ENCODE peak calls at places on chromosomes 1 and 21, in five cellular contexts. G, N, K, P and Q are unnamed samples.

GRCh38 chr1:78408830-78409229 is 81.9 kb upstream of the PTGFR start:
- DNase-seq in G (no peak), N (peak; percentile 19), K (no peak), P (no peak), Q (no peak)

GRCh38 chr21:25615880-25616279 is 8.6 kb upstream of the MRPL39 start:
- DNase-seq in G (no peak), N (no peak), K (no peak), P (no peak), Q (no peak)

GRCh38 chr1:29259802-29260441 is 23.6 kb downstream of the PTPRU start:
- DNase-seq in G (peak; percentile 69), N (peak; percentile 33), K (peak; percentile 46), P (no peak), Q (peak; percentile 83)

GRCh38 chr1:40362699-40363098 is 10.8 kb upstream of the SMAP2 start:
- DNase-seq in G (no peak), N (no peak), K (no peak), P (no peak), Q (no peak)

GRCh38 chr1:34050711-34051485 is 114.1 kb downstream of the CSMD2 start:
- DNase-seq in G (no peak), N (no peak), K (no peak), P (no peak), Q (no peak)

GRCh38 chr1:15329481-15329815 is 80.2 kb upstream of the EFHD2 start:
- DNase-seq in G (no peak), N (no peak), K (no peak), P (no peak), Q (no peak)

GRCh38 chr1:17347769-17348592 is 24.0 kb upstream of the PADI6 start:
- DNase-seq in G (no peak), N (no peak), K (no peak), P (peak; percentile 46), Q (no peak)

GRCh38 chr1:228986093-228986904 is 251.0 kb downstream of the RHOU start:
- DNase-seq in G (peak; percentile 89), N (no peak), K (peak; percentile 56), P (no peak), Q (no peak)

GRCh38 chr1:117541003-117541402 is 64.8 kb upstream of the TENT5C start:
- DNase-seq in G (no peak), N (no peak), K (peak; percentile 34), P (no peak), Q (no peak)

GRCh38 chr1:53734650-53735211 is 4.2 kb downstream of the GLIS1 start:
- DNase-seq in G (no peak), N (no peak), K (no peak), P (peak; percentile 91), Q (no peak)

GRCh38 chr1:2214541-2215241 is 13.4 kb upstream of the SKI start:
- DNase-seq in G (peak; percentile 80), N (no peak), K (peak; percentile 70), P (no peak), Q (no peak)

GRCh38 chr1:215539803-215540575 is 27.1 kb upstream of the KCTD3 start:
- DNase-seq in G (no peak), N (no peak), K (no peak), P (peak; percentile 32), Q (no peak)

GRCh38 chr1:168452329-168452728 is 91.5 kb downstream of the XCL2 start:
- DNase-seq in G (no peak), N (no peak), K (no peak), P (no peak), Q (no peak)

GRCh38 chr1:234911787-234912186 is 216.8 kb downstream of the TOMM20 start:
- DNase-seq in G (no peak), N (no peak), K (no peak), P (no peak), Q (no peak)

GRCh38 chr1:171984850-171985485 is 143.7 kb downstream of the DNM3 start:
- DNase-seq in G (no peak), N (no peak), K (no peak), P (no peak), Q (peak; percentile 38)

GRCh38 chr1:210053126-210053525 is 115.1 kb downstream of the SYT14 start:
- DNase-seq in G (no peak), N (no peak), K (no peak), P (no peak), Q (no peak)

GRCh38 chr21:45972716-45973474 is 8.7 kb upstream of the COL6A1 start:
- DNase-seq in G (peak; percentile 82), N (peak; percentile 63), K (peak; percentile 96), P (peak; percentile 96), Q (peak; percentile 41)

GRCh38 chr1:115706774-115707425 is 61.6 kb downstream of the CASQ2 start:
- DNase-seq in G (no peak), N (no peak), K (no peak), P (no peak), Q (peak; percentile 48)

GRCh38 chr1:236066054-236066453 is 1.2 kb upstream of the NID1 start:
- DNase-seq in G (no peak), N (no peak), K (no peak), P (no peak), Q (no peak)

GRCh38 chr21:38386967-38387366 is 111.3 kb downstream of the ERG start:
- DNase-seq in G (no peak), N (no peak), K (no peak), P (no peak), Q (no peak)

GRCh38 chr1:197312163-197312562 is 44.1 kb downstream of the CRB1 start:
- DNase-seq in G (no peak), N (no peak), K (no peak), P (no peak), Q (no peak)

GRCh38 chr1:5164155-5164554 is 509.7 kb downstream of the AJAP1 start:
- DNase-seq in G (no peak), N (no peak), K (no peak), P (no peak), Q (no peak)

GRCh38 chr21:31898898-31899630 is 26.2 kb downstream of the HUNK start:
- DNase-seq in G (no peak), N (no peak), K (no peak), P (no peak), Q (no peak)

GRCh38 chr1:31243451-31244286 is 4.0 kb upstream of the NKAIN1 start:
- DNase-seq in G (no peak), N (no peak), K (no peak), P (no peak), Q (no peak)

GRCh38 chr1:159821171-159821867 is 5.4 kb upstream of the SLAMF8 start:
- DNase-seq in G (no peak), N (no peak), K (no peak), P (no peak), Q (no peak)

GRCh38 chr1:170910273-170910672 is 25.1 kb upstream of the MROH9 start:
- DNase-seq in G (no peak), N (no peak), K (no peak), P (peak; percentile 30), Q (no peak)

DNA sequence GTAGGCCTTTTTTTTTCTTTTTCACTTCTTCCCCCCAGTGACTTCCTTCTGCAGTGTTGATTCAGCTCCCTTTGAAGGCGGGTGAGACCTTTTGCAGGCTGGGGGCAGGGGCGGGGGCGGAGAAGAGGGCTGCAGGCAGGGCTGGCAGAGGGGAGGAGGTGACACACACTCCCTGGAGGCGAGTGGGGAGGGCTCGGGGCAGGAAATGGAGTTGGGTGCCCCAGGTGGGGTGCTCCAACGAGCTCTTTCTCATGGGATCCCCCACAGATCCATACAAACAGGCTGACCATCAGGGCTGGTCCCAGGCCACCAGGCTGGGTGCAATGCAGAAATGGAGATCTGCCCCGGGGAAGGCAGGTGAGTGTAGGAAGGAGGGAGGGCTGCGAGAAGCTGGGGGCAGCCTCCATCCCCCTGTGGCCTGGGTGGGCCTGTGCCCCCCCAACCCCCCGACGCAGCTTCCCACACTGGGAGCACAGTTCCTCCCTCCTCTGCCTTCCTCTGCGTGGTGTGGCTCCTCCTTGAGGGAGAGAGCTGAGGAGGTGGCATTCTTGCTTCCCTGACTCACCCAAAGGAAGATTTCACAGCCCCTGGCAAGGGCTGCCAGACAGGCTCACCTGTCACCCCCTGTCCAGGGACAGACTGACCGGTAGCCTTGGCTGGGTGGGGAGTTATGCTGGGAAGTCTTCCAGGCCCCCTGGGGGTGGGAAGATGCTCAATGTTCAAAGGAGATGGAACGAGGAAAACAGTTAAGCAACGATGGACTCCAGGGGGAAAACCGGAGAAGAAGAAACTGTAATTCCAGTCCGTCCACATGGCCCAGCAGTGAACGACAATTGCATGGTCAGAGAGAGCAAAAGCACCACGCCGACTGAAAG is 7.1 kb upstream of the ITGB2 start:
- DNase-seq in G (peak; percentile 64), N (no peak), K (no peak), P (no peak), Q (peak; percentile 84)
- TF ChIP-seq CTCF in G (no peak), N (no peak), K (no peak), P (no peak), Q (no peak)

GRCh38 chr1:27603320-27603961 is 503 bp downstream of the AHDC1 start:
- DNase-seq in G (peak; percentile 84), N (no peak), K (peak; percentile 62), P (no peak), Q (peak; percentile 78)

GRCh38 chr1:27602510-27603319 is 1.2 kb downstream of the AHDC1 start:
- DNase-seq in G (peak; percentile 84), N (peak; percentile 63), K (peak; percentile 71), P (no peak), Q (peak; percentile 67)

GRCh38 chr1:27604579-27605299 is 795 bp upstream of the AHDC1 start:
- DNase-seq in G (no peak), N (no peak), K (no peak), P (no peak), Q (no peak)

GRCh38 chr1:27605300-27605766 is 1.4 kb upstream of the AHDC1 start:
- DNase-seq in G (no peak), N (no peak), K (no peak), P (no peak), Q (no peak)

DNA sequence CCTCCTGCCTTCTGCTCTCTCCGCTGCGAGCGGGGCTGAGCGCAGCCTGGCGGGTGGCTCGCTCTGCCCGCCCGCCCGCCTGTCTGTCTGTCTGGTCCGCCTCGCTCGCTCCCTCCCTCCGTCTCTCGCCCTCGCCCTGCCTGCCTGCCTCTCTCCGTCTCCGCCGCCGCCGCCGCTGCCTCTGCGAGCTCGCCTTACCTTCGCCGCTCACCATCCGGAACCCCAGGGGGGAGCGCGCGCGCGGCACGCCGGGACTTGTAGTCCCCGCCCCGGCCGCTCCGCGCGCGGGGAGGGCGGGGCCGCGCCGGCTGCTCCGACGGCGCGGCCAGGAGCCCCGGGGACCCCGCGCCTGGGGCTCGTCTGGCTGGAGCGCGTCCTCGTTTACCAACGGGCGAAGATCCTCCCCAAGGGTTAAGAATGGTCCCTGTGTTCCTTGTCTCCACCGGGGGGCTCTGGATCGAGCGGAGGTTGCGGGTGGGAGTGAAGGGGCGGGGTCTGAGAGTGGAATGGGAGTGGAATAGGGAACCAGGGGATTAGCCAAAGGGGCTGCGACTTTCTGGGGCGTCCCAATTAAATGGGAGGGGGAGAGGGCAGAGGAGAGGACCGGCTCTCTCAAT is at the start of gene AHDC1:
- DNase-seq in G (peak; percentile 96), N (peak; percentile 91), K (peak; percentile 91), P (no peak), Q (peak; percentile 96)
- TF ChIP-seq CTCF in G (peak; percentile 60), N (peak; percentile 28), K (peak; percentile 48), P (no peak), Q (no peak)

GRCh38 chr1:201379733-201380242 is 2.3 kb upstream of the TNNT2 start:
- DNase-seq in G (no peak), N (no peak), K (no peak), P (no peak), Q (no peak)
- TF ChIP-seq CTCF in G (no peak), N (no peak), K (no peak), P (no peak), Q (no peak)

DNA sequence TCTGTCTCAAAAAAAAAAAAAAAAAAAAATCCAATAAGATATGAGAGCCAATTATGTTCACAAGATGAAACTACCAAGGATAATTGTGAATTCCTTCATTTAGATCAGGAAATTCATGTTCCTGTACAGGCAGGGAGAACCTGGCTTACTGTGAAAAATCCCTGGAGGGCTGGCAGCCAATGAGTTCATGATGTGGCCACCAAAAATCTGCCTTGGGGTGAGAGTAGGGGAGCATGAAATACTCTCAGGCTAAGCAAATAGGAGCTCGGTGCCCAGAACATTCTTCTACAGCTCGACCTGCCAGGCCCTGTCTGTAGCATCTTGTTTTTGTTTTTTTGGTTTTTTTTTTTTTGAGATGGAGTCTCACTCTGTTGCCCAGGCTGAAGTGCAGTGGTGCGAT is 50.1 kb downstream of the PIK3CD start:
- DNase-seq in G (no peak), N (no peak), K (no peak), P (no peak), Q (no peak)
- TF ChIP-seq CTCF in G (no peak), N (no peak), K (no peak), P (no peak), Q (no peak)